ENCODE peak calls at places on chromosomes 5 and 9, in six cellular contexts. G is A673, J is heart right ventricle, M is PC-9, E is gastrocnemius medialis, D is spleen. A is an unnamed sample.

GRCh38 chr9:135295556-135296300 is 183.9 kb upstream of the PPP1R26 start:
- DNase-seq in G (no peak), J (no peak), M (no peak), E (no peak), D (peak; percentile 36), A (peak; percentile 5)

GRCh38 chr5:139061274-139061673 is 136.9 kb downstream of the SIL1 start:
- DNase-seq in G (no peak), J (peak; percentile 48), M (no peak), E (peak; percentile 46), D (no peak), A (peak; percentile 82)

GRCh38 chr9:135156525-135157510 is 69.3 kb downstream of the OLFM1 start:
- DNase-seq in G (peak; percentile 92), J (peak; percentile 48), M (no peak), E (no peak), D (no peak), A (peak; percentile 63)

GRCh38 chr5:62214701-62215100 is 91.3 kb upstream of the KIF2A start:
- DNase-seq in G (no peak), J (no peak), M (peak; percentile 43), E (no peak), D (no peak), A (no peak)

GRCh38 chr5:115069087-115069968 is 100.4 kb downstream of the TRIM36 start:
- DNase-seq in G (peak; percentile 74), J (no peak), M (no peak), E (no peak), D (no peak), A (no peak)

GRCh38 chr9:76562511-76562911 is 103.5 kb downstream of the GCNT1 start:
- DNase-seq in G (no peak), J (no peak), M (peak; percentile 50), E (no peak), D (no peak), A (no peak)

GRCh38 chr5:81428866-81429265 is 34.9 kb upstream of the ACOT12 start:
- DNase-seq in G (peak; percentile 26), J (no peak), M (no peak), E (no peak), D (no peak), A (no peak)

GRCh38 chr9:133436706-133437105 is 14.5 kb downstream of the ADAMTS13 start:
- DNase-seq in G (no peak), J (no peak), M (no peak), E (no peak), D (no peak), A (no peak)

GRCh38 chr5:38961691-38962090 is 112.5 kb downstream of the RICTOR start:
- DNase-seq in G (no peak), J (no peak), M (no peak), E (no peak), D (no peak), A (no peak)

GRCh38 chr5:82413302-82414042 is 135.3 kb upstream of the RPS23 start:
- DNase-seq in G (no peak), J (no peak), M (peak; percentile 64), E (no peak), D (no peak), A (no peak)

GRCh38 chr5:54885636-54886035 is 99.8 kb downstream of the ESM1 start:
- DNase-seq in G (no peak), J (no peak), M (no peak), E (no peak), D (no peak), A (no peak)

GRCh38 chr5:108728566-108729305 is 19.0 kb upstream of the FER start:
- DNase-seq in G (no peak), J (no peak), M (no peak), E (no peak), D (no peak), A (no peak)

GRCh38 chr5:128163991-128164390 is 80.4 kb downstream of the SLC12A2 start:
- DNase-seq in G (no peak), J (no peak), M (no peak), E (no peak), D (no peak), A (no peak)

GRCh38 chr5:35131723-35132122 is 84.0 kb upstream of the AGXT2 start:
- DNase-seq in G (no peak), J (no peak), M (no peak), E (no peak), D (no peak), A (no peak)

GRCh38 chr5:175478384-175479124 is at the start of gene SFXN1:
- DNase-seq in G (peak; percentile 80), J (peak; percentile 86), M (no peak), E (peak; percentile 61), D (peak; percentile 94), A (peak; percentile 85)

GRCh38 chr5:92836861-92837755 is 743.9 kb downstream of the NR2F1-AS1 start:
- DNase-seq in G (no peak), J (no peak), M (no peak), E (no peak), D (no peak), A (no peak)

GRCh38 chr5:148384389-148384756 is 615 bp downstream of the FBXO38 start:
- DNase-seq in G (no peak), J (no peak), M (no peak), E (no peak), D (no peak), A (no peak)

GRCh38 chr9:114056527-114056926 is 21.6 kb downstream of the AMBP start:
- DNase-seq in G (no peak), J (no peak), M (no peak), E (no peak), D (peak; percentile 62), A (no peak)

GRCh38 chr5:83711982-83712601 is 8.6 kb downstream of the HAPLN1 start:
- DNase-seq in G (peak; percentile 25), J (no peak), M (peak; percentile 47), E (no peak), D (no peak), A (no peak)

DNA sequence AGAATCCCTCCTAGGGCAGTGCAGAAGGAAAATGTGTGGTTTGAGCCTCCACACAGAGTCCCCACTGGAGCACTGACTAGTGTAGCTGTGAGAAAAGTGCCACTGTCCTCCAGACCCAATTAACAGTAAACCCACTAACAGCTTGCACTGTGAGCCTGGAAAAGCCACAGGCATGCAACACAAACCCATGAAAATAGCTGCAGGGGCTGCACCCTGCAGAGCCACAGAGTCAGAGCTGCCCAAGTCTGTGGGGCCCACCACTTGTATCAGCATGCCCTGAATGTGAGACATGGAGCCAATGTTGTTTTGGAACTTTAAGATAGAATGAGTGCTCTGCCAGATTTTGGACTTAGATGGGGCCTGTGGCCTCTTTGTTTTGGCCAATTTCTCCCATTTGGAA is 119.8 kb upstream of the CDH9 start:
- DNase-seq in G (no peak), J (no peak), M (no peak), E (no peak), D (no peak), A (no peak)
- H3K9me3 ChIP-seq in G (peaks cover 24% of the 10 kb centered on the region), J (no peaks in the 10 kb centered on the region), M (no peaks in the 10 kb centered on the region), E (no peaks in the 10 kb centered on the region), D (peaks cover 76% of the 10 kb centered on the region), A (peaks cover 4% of the 10 kb centered on the region)

GRCh38 chr5:141363952-141364660 is at the start of gene PCDHGA5:
- DNase-seq in G (no peak), J (no peak), M (no peak), E (no peak), D (no peak), A (no peak)
- H3K4me3 ChIP-seq in G (no peak within 1 kb of the TSS), J (peak within 1 kb of the TSS; percentile 26), M (no peak within 1 kb of the TSS), E (peak within 1 kb of the TSS; percentile 1), D (no peak within 1 kb of the TSS), A (peak within 1 kb of the TSS; percentile 21)

GRCh38 chr5:526456-527088 is 2.3 kb upstream of the SLC9A3 start:
- DNase-seq in G (no peak), J (peak; percentile 2), M (no peak), E (no peak), D (no peak), A (peak; percentile 2)

GRCh38 chr5:525164-525761 is 1.0 kb upstream of the SLC9A3 start:
- DNase-seq in G (no peak), J (peak; percentile 3), M (no peak), E (no peak), D (no peak), A (peak; percentile 40)

GRCh38 chr5:527646-528591 is 3.7 kb upstream of the SLC9A3 start:
- DNase-seq in G (no peak), J (peak; percentile 12), M (no peak), E (no peak), D (peak; percentile 78), A (peak; percentile 41)

GRCh38 chr5:524442-525163 is at the start of gene SLC9A3:
- DNase-seq in G (no peak), J (peak; percentile 1), M (no peak), E (no peak), D (no peak), A (peak; percentile 37)

GRCh38 chr5:525916-526315 is 1.7 kb upstream of the SLC9A3 start:
- DNase-seq in G (no peak), J (peak; percentile 1), M (no peak), E (no peak), D (no peak), A (peak; percentile 4)
- H3K27me3 ChIP-seq in G (peaks cover 95% of the 10 kb centered on the region), J (peaks cover 98% of the 10 kb centered on the region), M (peaks cover 83% of the 10 kb centered on the region), E (peaks cover 65% of the 10 kb centered on the region), D (peaks cover 65% of the 10 kb centered on the region), A (no peaks in the 10 kb centered on the region)

GRCh38 chr5:141371572-141372475 is 1.8 kb downstream of the PCDHGB3 start:
- DNase-seq in G (no peak), J (no peak), M (no peak), E (no peak), D (no peak), A (no peak)

GRCh38 chr5:141374627-141375026 is 936 bp downstream of the PCDHGA6 start:
- DNase-seq in G (no peak), J (no peak), M (no peak), E (no peak), D (no peak), A (no peak)

GRCh38 chr5:141369994-141370848 is at the start of gene PCDHGB3:
- DNase-seq in G (peak; percentile 48), J (no peak), M (no peak), E (peak; percentile 45), D (no peak), A (peak; percentile 75)

GRCh38 chr5:141373673-141374317 is at the start of gene PCDHGA6:
- DNase-seq in G (peak; percentile 70), J (no peak), M (no peak), E (no peak), D (no peak), A (no peak)
- H3K9me3 ChIP-seq in G (peaks cover 30% of the 10 kb centered on the region), J (no peaks in the 10 kb centered on the region), M (no peaks in the 10 kb centered on the region), E (peaks cover 13% of the 10 kb centered on the region), D (peaks cover 100% of the 10 kb centered on the region), A (peaks cover 12% of the 10 kb centered on the region)

GRCh38 chr9:96877269-96877668 is 23.0 kb upstream of the ZNF782 start:
- DNase-seq in G (no peak), J (no peak), M (no peak), E (no peak), D (peak; percentile 80), A (no peak)
- H3K4me3 ChIP-seq in G (peak overlapping the region; percentile 26), J (no peak overlapping the region), M (no peak overlapping the region), E (no peak overlapping the region), D (no peak overlapping the region), A (no peak overlapping the region)

GRCh38 chr5:36756848-36757247 is 119.7 kb upstream of the NIPBL start:
- DNase-seq in G (no peak), J (no peak), M (no peak), E (no peak), D (no peak), A (no peak)
- H3K27me3 ChIP-seq in G (peaks cover 5% of the 10 kb centered on the region), J (peaks cover 12% of the 10 kb centered on the region), M (no peaks in the 10 kb centered on the region), E (no peaks in the 10 kb centered on the region), D (no peaks in the 10 kb centered on the region), A (no peaks in the 10 kb centered on the region)

DNA sequence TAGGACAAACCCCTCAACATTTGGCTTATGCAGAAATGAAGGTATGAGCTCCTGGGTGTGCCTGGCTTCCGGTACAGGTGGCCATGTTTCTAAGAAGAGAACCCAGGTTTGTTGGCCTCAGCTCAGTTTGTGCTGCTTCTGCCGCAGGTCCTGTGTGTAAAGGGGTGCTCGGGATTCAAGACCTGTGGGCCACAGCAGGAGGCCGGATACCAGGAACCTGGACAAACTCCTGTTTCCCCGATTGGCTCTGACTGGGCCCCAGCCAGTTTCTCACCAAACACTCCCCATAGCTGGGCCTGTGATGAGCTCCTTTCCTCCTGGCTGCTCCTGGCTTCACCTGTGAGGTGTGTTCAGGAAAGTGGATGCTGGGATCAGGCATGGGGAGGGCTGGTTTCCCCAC is 271.2 kb upstream of the IRX2 start:
- DNase-seq in G (no peak), J (no peak), M (no peak), E (no peak), D (no peak), A (no peak)
- H3K9me3 ChIP-seq in G (peaks cover 32% of the 10 kb centered on the region), J (no peaks in the 10 kb centered on the region), M (no peaks in the 10 kb centered on the region), E (no peaks in the 10 kb centered on the region), D (peaks cover 21% of the 10 kb centered on the region), A (no peaks in the 10 kb centered on the region)

A was measured in right cardiac atrium.